ENCODE peak calls at places on chromosome 17, in nine cellular contexts. One of them, this sample, is unnamed.

GRCh38 chr17:8629371-8630226 is 926 bp downstream of the MYH10 start:
- DNase-seq in sciatic nerve: peak; percentile 67
- DNase-seq in germinal center: peak; percentile 20
- DNase-seq in stomach: no peak
- DNase-seq in left cardiac atrium: peak; percentile 50
- DNase-seq in activated naive CD8-positive, alpha-beta T cell treated with anti-CD3 and anti-CD28 coated beads, Interleukin-2, amount 50 U/mL, for 24 hours: peak; percentile 14
- DNase-seq in skeletal muscle cell: no peak
- DNase-seq in Caki2: no peak
- DNase-seq in naive thymus-derived CD8-positive, alpha-beta T cell: no peak
- DNase-seq in this sample: peak; percentile 82

GRCh38 chr17:7326186-7326585 is 2.9 kb downstream of the NEURL4 start:
- DNase-seq in sciatic nerve: no peak
- DNase-seq in germinal center: no peak
- DNase-seq in stomach: no peak
- DNase-seq in left cardiac atrium: no peak
- DNase-seq in activated naive CD8-positive, alpha-beta T cell treated with anti-CD3 and anti-CD28 coated beads, Interleukin-2, amount 50 U/mL, for 24 hours: no peak
- DNase-seq in skeletal muscle cell: no peak
- DNase-seq in Caki2: no peak
- DNase-seq in naive thymus-derived CD8-positive, alpha-beta T cell: no peak
- DNase-seq in this sample: no peak

GRCh38 chr17:29710891-29711418 is 88.2 kb upstream of the CORO6 start:
- DNase-seq in sciatic nerve: no peak
- DNase-seq in germinal center: no peak
- DNase-seq in stomach: no peak
- DNase-seq in left cardiac atrium: no peak
- DNase-seq in activated naive CD8-positive, alpha-beta T cell treated with anti-CD3 and anti-CD28 coated beads, Interleukin-2, amount 50 U/mL, for 24 hours: no peak
- DNase-seq in skeletal muscle cell: no peak
- DNase-seq in Caki2: peak; percentile 98
- DNase-seq in naive thymus-derived CD8-positive, alpha-beta T cell: no peak
- DNase-seq in this sample: peak; percentile 22

GRCh38 chr17:29557085-29557697 is 9.6 kb downstream of the ABHD15 start:
- DNase-seq in sciatic nerve: no peak
- DNase-seq in germinal center: no peak
- DNase-seq in stomach: no peak
- DNase-seq in left cardiac atrium: no peak
- DNase-seq in activated naive CD8-positive, alpha-beta T cell treated with anti-CD3 and anti-CD28 coated beads, Interleukin-2, amount 50 U/mL, for 24 hours: no peak
- DNase-seq in skeletal muscle cell: no peak
- DNase-seq in Caki2: peak; percentile 93
- DNase-seq in naive thymus-derived CD8-positive, alpha-beta T cell: no peak
- DNase-seq in this sample: peak; percentile 61

GRCh38 chr17:44254696-44255095 is 13.2 kb downstream of the SLC4A1 start:
- DNase-seq in sciatic nerve: no peak
- DNase-seq in germinal center: no peak
- DNase-seq in stomach: no peak
- DNase-seq in left cardiac atrium: no peak
- DNase-seq in activated naive CD8-positive, alpha-beta T cell treated with anti-CD3 and anti-CD28 coated beads, Interleukin-2, amount 50 U/mL, for 24 hours: no peak
- DNase-seq in skeletal muscle cell: no peak
- DNase-seq in Caki2: no peak
- DNase-seq in naive thymus-derived CD8-positive, alpha-beta T cell: no peak
- DNase-seq in this sample: no peak

GRCh38 chr17:72604518-72604917 is 483.7 kb downstream of the SOX9 start:
- DNase-seq in sciatic nerve: no peak
- DNase-seq in germinal center: no peak
- DNase-seq in stomach: no peak
- DNase-seq in left cardiac atrium: no peak
- DNase-seq in activated naive CD8-positive, alpha-beta T cell treated with anti-CD3 and anti-CD28 coated beads, Interleukin-2, amount 50 U/mL, for 24 hours: no peak
- DNase-seq in skeletal muscle cell: no peak
- DNase-seq in Caki2: no peak
- DNase-seq in naive thymus-derived CD8-positive, alpha-beta T cell: no peak
- DNase-seq in this sample: no peak

GRCh38 chr17:73309727-73310555 is 1.9 kb downstream of the CDC42EP4 start:
- DNase-seq in sciatic nerve: no peak
- DNase-seq in germinal center: no peak
- DNase-seq in stomach: peak; percentile 78
- DNase-seq in left cardiac atrium: no peak
- DNase-seq in activated naive CD8-positive, alpha-beta T cell treated with anti-CD3 and anti-CD28 coated beads, Interleukin-2, amount 50 U/mL, for 24 hours: no peak
- DNase-seq in skeletal muscle cell: no peak
- DNase-seq in Caki2: peak; percentile 27
- DNase-seq in naive thymus-derived CD8-positive, alpha-beta T cell: no peak
- DNase-seq in this sample: peak; percentile 87

GRCh38 chr17:14089179-14089578 is 19.9 kb downstream of the COX10 start:
- DNase-seq in sciatic nerve: no peak
- DNase-seq in germinal center: no peak
- DNase-seq in stomach: no peak
- DNase-seq in left cardiac atrium: no peak
- DNase-seq in activated naive CD8-positive, alpha-beta T cell treated with anti-CD3 and anti-CD28 coated beads, Interleukin-2, amount 50 U/mL, for 24 hours: no peak
- DNase-seq in skeletal muscle cell: no peak
- DNase-seq in Caki2: no peak
- DNase-seq in naive thymus-derived CD8-positive, alpha-beta T cell: no peak
- DNase-seq in this sample: no peak

GRCh38 chr17:78401246-78401645 is 22.8 kb downstream of the PGS1 start:
- DNase-seq in sciatic nerve: no peak
- DNase-seq in germinal center: no peak
- DNase-seq in stomach: no peak
- DNase-seq in left cardiac atrium: no peak
- DNase-seq in activated naive CD8-positive, alpha-beta T cell treated with anti-CD3 and anti-CD28 coated beads, Interleukin-2, amount 50 U/mL, for 24 hours: no peak
- DNase-seq in skeletal muscle cell: no peak
- DNase-seq in Caki2: no peak
- DNase-seq in naive thymus-derived CD8-positive, alpha-beta T cell: no peak
- DNase-seq in this sample: no peak

GRCh38 chr17:55420776-55421178 is 858 bp downstream of the MMD start:
- DNase-seq in sciatic nerve: peak; percentile 71
- DNase-seq in germinal center: peak; percentile 44
- DNase-seq in stomach: peak; percentile 41
- DNase-seq in left cardiac atrium: peak; percentile 67
- DNase-seq in activated naive CD8-positive, alpha-beta T cell treated with anti-CD3 and anti-CD28 coated beads, Interleukin-2, amount 50 U/mL, for 24 hours: peak; percentile 54
- DNase-seq in skeletal muscle cell: no peak
- DNase-seq in Caki2: no peak
- DNase-seq in naive thymus-derived CD8-positive, alpha-beta T cell: peak; percentile 4
- DNase-seq in this sample: peak; percentile 41

GRCh38 chr17:31190351-31190750 is 95.6 kb downstream of the NF1 start:
- DNase-seq in sciatic nerve: no peak
- DNase-seq in germinal center: no peak
- DNase-seq in stomach: no peak
- DNase-seq in left cardiac atrium: no peak
- DNase-seq in activated naive CD8-positive, alpha-beta T cell treated with anti-CD3 and anti-CD28 coated beads, Interleukin-2, amount 50 U/mL, for 24 hours: no peak
- DNase-seq in skeletal muscle cell: no peak
- DNase-seq in Caki2: no peak
- DNase-seq in naive thymus-derived CD8-positive, alpha-beta T cell: no peak
- DNase-seq in this sample: no peak

GRCh38 chr17:10756146-10756545 is 26.3 kb upstream of the TMEM220 start:
- DNase-seq in sciatic nerve: no peak
- DNase-seq in germinal center: no peak
- DNase-seq in stomach: no peak
- DNase-seq in left cardiac atrium: no peak
- DNase-seq in activated naive CD8-positive, alpha-beta T cell treated with anti-CD3 and anti-CD28 coated beads, Interleukin-2, amount 50 U/mL, for 24 hours: no peak
- DNase-seq in skeletal muscle cell: no peak
- DNase-seq in Caki2: no peak
- DNase-seq in naive thymus-derived CD8-positive, alpha-beta T cell: no peak
- DNase-seq in this sample: no peak

GRCh38 chr17:61139219-61139618 is 260.4 kb upstream of the TBX2 start:
- DNase-seq in sciatic nerve: no peak
- DNase-seq in germinal center: peak; percentile 65
- DNase-seq in stomach: peak; percentile 43
- DNase-seq in left cardiac atrium: no peak
- DNase-seq in activated naive CD8-positive, alpha-beta T cell treated with anti-CD3 and anti-CD28 coated beads, Interleukin-2, amount 50 U/mL, for 24 hours: peak; percentile 28
- DNase-seq in skeletal muscle cell: peak; percentile 37
- DNase-seq in Caki2: no peak
- DNase-seq in naive thymus-derived CD8-positive, alpha-beta T cell: peak; percentile 34
- DNase-seq in this sample: no peak

GRCh38 chr17:75033346-75034235 is 13.2 kb downstream of the ATP5PD start:
- DNase-seq in sciatic nerve: peak; percentile 98
- DNase-seq in germinal center: peak; percentile 55
- DNase-seq in stomach: peak; percentile 90
- DNase-seq in left cardiac atrium: peak; percentile 88
- DNase-seq in activated naive CD8-positive, alpha-beta T cell treated with anti-CD3 and anti-CD28 coated beads, Interleukin-2, amount 50 U/mL, for 24 hours: peak; percentile 97
- DNase-seq in skeletal muscle cell: peak; percentile 49
- DNase-seq in Caki2: peak; percentile 95
- DNase-seq in naive thymus-derived CD8-positive, alpha-beta T cell: peak; percentile 75
- DNase-seq in this sample: peak; percentile 91

GRCh38 chr17:35142467-35142796 is 329 bp upstream of the NLE1 start:
- DNase-seq in sciatic nerve: no peak
- DNase-seq in germinal center: no peak
- DNase-seq in stomach: no peak
- DNase-seq in left cardiac atrium: no peak
- DNase-seq in activated naive CD8-positive, alpha-beta T cell treated with anti-CD3 and anti-CD28 coated beads, Interleukin-2, amount 50 U/mL, for 24 hours: no peak
- DNase-seq in skeletal muscle cell: no peak
- DNase-seq in Caki2: no peak
- DNase-seq in naive thymus-derived CD8-positive, alpha-beta T cell: no peak
- DNase-seq in this sample: no peak

GRCh38 chr17:75065562-75066151 is 18.6 kb downstream of the KCTD2 start:
- DNase-seq in sciatic nerve: no peak
- DNase-seq in germinal center: no peak
- DNase-seq in stomach: no peak
- DNase-seq in left cardiac atrium: no peak
- DNase-seq in activated naive CD8-positive, alpha-beta T cell treated with anti-CD3 and anti-CD28 coated beads, Interleukin-2, amount 50 U/mL, for 24 hours: no peak
- DNase-seq in skeletal muscle cell: no peak
- DNase-seq in Caki2: no peak
- DNase-seq in naive thymus-derived CD8-positive, alpha-beta T cell: no peak
- DNase-seq in this sample: no peak

GRCh38 chr17:50522766-50523165 is 9.8 kb upstream of the EPN3 start:
- DNase-seq in sciatic nerve: no peak
- DNase-seq in germinal center: no peak
- DNase-seq in stomach: no peak
- DNase-seq in left cardiac atrium: no peak
- DNase-seq in activated naive CD8-positive, alpha-beta T cell treated with anti-CD3 and anti-CD28 coated beads, Interleukin-2, amount 50 U/mL, for 24 hours: no peak
- DNase-seq in skeletal muscle cell: no peak
- DNase-seq in Caki2: no peak
- DNase-seq in naive thymus-derived CD8-positive, alpha-beta T cell: no peak
- DNase-seq in this sample: no peak

GRCh38 chr17:34167359-34167758 is 87.7 kb upstream of the CCL2 start:
- DNase-seq in sciatic nerve: no peak
- DNase-seq in germinal center: no peak
- DNase-seq in stomach: peak; percentile 50
- DNase-seq in left cardiac atrium: no peak
- DNase-seq in activated naive CD8-positive, alpha-beta T cell treated with anti-CD3 and anti-CD28 coated beads, Interleukin-2, amount 50 U/mL, for 24 hours: no peak
- DNase-seq in skeletal muscle cell: no peak
- DNase-seq in Caki2: no peak
- DNase-seq in naive thymus-derived CD8-positive, alpha-beta T cell: no peak
- DNase-seq in this sample: no peak

GRCh38 chr17:1473170-1473569 is 17.1 kb upstream of the CRK start:
- DNase-seq in sciatic nerve: no peak
- DNase-seq in germinal center: no peak
- DNase-seq in stomach: no peak
- DNase-seq in left cardiac atrium: peak; percentile 17
- DNase-seq in activated naive CD8-positive, alpha-beta T cell treated with anti-CD3 and anti-CD28 coated beads, Interleukin-2, amount 50 U/mL, for 24 hours: no peak
- DNase-seq in skeletal muscle cell: no peak
- DNase-seq in Caki2: no peak
- DNase-seq in naive thymus-derived CD8-positive, alpha-beta T cell: no peak
- DNase-seq in this sample: no peak

GRCh38 chr17:1645207-1646171 is at the start of gene SCARF1:
- DNase-seq in sciatic nerve: no peak
- DNase-seq in germinal center: no peak
- DNase-seq in stomach: no peak
- DNase-seq in left cardiac atrium: peak; percentile 86
- DNase-seq in activated naive CD8-positive, alpha-beta T cell treated with anti-CD3 and anti-CD28 coated beads, Interleukin-2, amount 50 U/mL, for 24 hours: no peak
- DNase-seq in skeletal muscle cell: no peak
- DNase-seq in Caki2: no peak
- DNase-seq in naive thymus-derived CD8-positive, alpha-beta T cell: no peak
- DNase-seq in this sample: no peak

GRCh38 chr17:58301504-58302150 is 20.9 kb upstream of the MPO start:
- DNase-seq in sciatic nerve: no peak
- DNase-seq in germinal center: no peak
- DNase-seq in stomach: peak; percentile 9
- DNase-seq in left cardiac atrium: peak; percentile 13
- DNase-seq in activated naive CD8-positive, alpha-beta T cell treated with anti-CD3 and anti-CD28 coated beads, Interleukin-2, amount 50 U/mL, for 24 hours: no peak
- DNase-seq in skeletal muscle cell: no peak
- DNase-seq in Caki2: no peak
- DNase-seq in naive thymus-derived CD8-positive, alpha-beta T cell: no peak
- DNase-seq in this sample: no peak

GRCh38 chr17:36864827-36865320 is 72.4 kb upstream of the LHX1 start:
- DNase-seq in sciatic nerve: no peak
- DNase-seq in germinal center: no peak
- DNase-seq in stomach: no peak
- DNase-seq in left cardiac atrium: no peak
- DNase-seq in activated naive CD8-positive, alpha-beta T cell treated with anti-CD3 and anti-CD28 coated beads, Interleukin-2, amount 50 U/mL, for 24 hours: no peak
- DNase-seq in skeletal muscle cell: no peak
- DNase-seq in Caki2: no peak
- DNase-seq in naive thymus-derived CD8-positive, alpha-beta T cell: no peak
- DNase-seq in this sample: no peak

GRCh38 chr17:4678448-4679026 is 25.4 kb downstream of the PELP1 start:
- DNase-seq in sciatic nerve: no peak
- DNase-seq in germinal center: no peak
- DNase-seq in stomach: no peak
- DNase-seq in left cardiac atrium: no peak
- DNase-seq in activated naive CD8-positive, alpha-beta T cell treated with anti-CD3 and anti-CD28 coated beads, Interleukin-2, amount 50 U/mL, for 24 hours: peak; percentile 52
- DNase-seq in skeletal muscle cell: peak; percentile 84
- DNase-seq in Caki2: peak; percentile 78
- DNase-seq in naive thymus-derived CD8-positive, alpha-beta T cell: no peak
- DNase-seq in this sample: peak; percentile 14

GRCh38 chr17:66952031-66952524 is 12.4 kb upstream of the CACNG4 start:
- DNase-seq in sciatic nerve: no peak
- DNase-seq in germinal center: no peak
- DNase-seq in stomach: peak; percentile 71
- DNase-seq in left cardiac atrium: no peak
- DNase-seq in activated naive CD8-positive, alpha-beta T cell treated with anti-CD3 and anti-CD28 coated beads, Interleukin-2, amount 50 U/mL, for 24 hours: no peak
- DNase-seq in skeletal muscle cell: peak; percentile 47
- DNase-seq in Caki2: peak; percentile 93
- DNase-seq in naive thymus-derived CD8-positive, alpha-beta T cell: no peak
- DNase-seq in this sample: no peak

GRCh38 chr17:7347630-7348477 is 4.1 kb upstream of the KCTD11 start:
- DNase-seq in sciatic nerve: no peak
- DNase-seq in germinal center: no peak
- DNase-seq in stomach: no peak
- DNase-seq in left cardiac atrium: no peak
- DNase-seq in activated naive CD8-positive, alpha-beta T cell treated with anti-CD3 and anti-CD28 coated beads, Interleukin-2, amount 50 U/mL, for 24 hours: no peak
- DNase-seq in skeletal muscle cell: no peak
- DNase-seq in Caki2: no peak
- DNase-seq in naive thymus-derived CD8-positive, alpha-beta T cell: no peak
- DNase-seq in this sample: no peak

GRCh38 chr17:15351925-15352324 is 10.5 kb upstream of the TEKT3 start:
- DNase-seq in sciatic nerve: no peak
- DNase-seq in germinal center: no peak
- DNase-seq in stomach: no peak
- DNase-seq in left cardiac atrium: no peak
- DNase-seq in activated naive CD8-positive, alpha-beta T cell treated with anti-CD3 and anti-CD28 coated beads, Interleukin-2, amount 50 U/mL, for 24 hours: no peak
- DNase-seq in skeletal muscle cell: peak; percentile 66
- DNase-seq in Caki2: no peak
- DNase-seq in naive thymus-derived CD8-positive, alpha-beta T cell: no peak
- DNase-seq in this sample: no peak

GRCh38 chr17:72775914-72776313 is 316.6 kb downstream of the SLC39A11 start:
- DNase-seq in sciatic nerve: no peak
- DNase-seq in germinal center: no peak
- DNase-seq in stomach: no peak
- DNase-seq in left cardiac atrium: no peak
- DNase-seq in activated naive CD8-positive, alpha-beta T cell treated with anti-CD3 and anti-CD28 coated beads, Interleukin-2, amount 50 U/mL, for 24 hours: no peak
- DNase-seq in skeletal muscle cell: no peak
- DNase-seq in Caki2: no peak
- DNase-seq in naive thymus-derived CD8-positive, alpha-beta T cell: no peak
- DNase-seq in this sample: no peak

GRCh38 chr17:41284546-41284945 is 9.0 kb downstream of the KRTAP9-7 start:
- DNase-seq in sciatic nerve: no peak
- DNase-seq in germinal center: no peak
- DNase-seq in stomach: no peak
- DNase-seq in left cardiac atrium: no peak
- DNase-seq in activated naive CD8-positive, alpha-beta T cell treated with anti-CD3 and anti-CD28 coated beads, Interleukin-2, amount 50 U/mL, for 24 hours: no peak
- DNase-seq in skeletal muscle cell: no peak
- DNase-seq in Caki2: no peak
- DNase-seq in naive thymus-derived CD8-positive, alpha-beta T cell: no peak
- DNase-seq in this sample: no peak

GRCh38 chr17:13597723-13598347 is 3.9 kb downstream of the HS3ST3A1 start:
- DNase-seq in sciatic nerve: no peak
- DNase-seq in germinal center: peak; percentile 4
- DNase-seq in stomach: no peak
- DNase-seq in left cardiac atrium: no peak
- DNase-seq in activated naive CD8-positive, alpha-beta T cell treated with anti-CD3 and anti-CD28 coated beads, Interleukin-2, amount 50 U/mL, for 24 hours: peak; percentile 10
- DNase-seq in skeletal muscle cell: no peak
- DNase-seq in Caki2: peak; percentile 65
- DNase-seq in naive thymus-derived CD8-positive, alpha-beta T cell: peak; percentile 5
- DNase-seq in this sample: peak; percentile 50

GRCh38 chr17:72600934-72601333 is 480.1 kb downstream of the SOX9 start:
- DNase-seq in sciatic nerve: no peak
- DNase-seq in germinal center: no peak
- DNase-seq in stomach: no peak
- DNase-seq in left cardiac atrium: no peak
- DNase-seq in activated naive CD8-positive, alpha-beta T cell treated with anti-CD3 and anti-CD28 coated beads, Interleukin-2, amount 50 U/mL, for 24 hours: no peak
- DNase-seq in skeletal muscle cell: no peak
- DNase-seq in Caki2: no peak
- DNase-seq in naive thymus-derived CD8-positive, alpha-beta T cell: no peak
- DNase-seq in this sample: no peak

GRCh38 chr17:79945591-79946255 is 89.9 kb downstream of the TBC1D16 start:
- DNase-seq in sciatic nerve: no peak
- DNase-seq in germinal center: no peak
- DNase-seq in stomach: no peak
- DNase-seq in left cardiac atrium: no peak
- DNase-seq in activated naive CD8-positive, alpha-beta T cell treated with anti-CD3 and anti-CD28 coated beads, Interleukin-2, amount 50 U/mL, for 24 hours: no peak
- DNase-seq in skeletal muscle cell: no peak
- DNase-seq in Caki2: no peak
- DNase-seq in naive thymus-derived CD8-positive, alpha-beta T cell: no peak
- DNase-seq in this sample: no peak